ENCODE peak calls at places on chromosomes 4 and X, in seven cellular contexts. S is GM06990; M is fibroblast of pulmonary artery; Y is AG09309; H is astrocyte of the cerebellum; E is CD8-positive, alpha-beta T cell; R is vagina. I is an unnamed sample.

GRCh38 chr4:76306882-76307669 is 543 bp downstream of the STBD1 start:
- DNase-seq in R (no peak), H (no peak), S (no peak), E (no peak), Y (peak; percentile 8), M (peak; percentile 50), I (no peak)

GRCh38 chr4:38366451-38366850 is 297.5 kb upstream of the KLF3 start:
- DNase-seq in S (no peak), M (peak; percentile 49), H (peak; percentile 22), Y (no peak), E (no peak), R (no peak), I (no peak)

GRCh38 chrX:134377537-134377936 is 82.4 kb upstream of the HPRT1 start:
- DNase-seq in Y (no peak), S (no peak), E (peak; percentile 0), R (no peak), H (peak; percentile 18), M (peak; percentile 67), I (no peak)

GRCh38 chr4:2259541-2260267 is 2.2 kb downstream of the MXD4 start:
- DNase-seq in S (no peak), E (no peak), R (no peak), M (no peak), Y (no peak), H (no peak), I (no peak)

GRCh38 chrX:320126-320783 is 1.7 kb upstream of the GTPBP6 start:
- DNase-seq in H (no peak), Y (no peak), S (no peak), E (no peak), M (no peak), R (no peak), I (no peak)

GRCh38 chrX:134520860-134521390 is 61.0 kb downstream of the HPRT1 start:
- DNase-seq in S (no peak), Y (peak; percentile 40), H (peak; percentile 57), E (no peak), M (peak; percentile 80), R (no peak), I (peak; percentile 42)

GRCh38 chr4:139593091-139593564 is 37.1 kb upstream of the SETD7 start:
- DNase-seq in Y (no peak), H (no peak), R (no peak), E (no peak), S (no peak), M (peak; percentile 73), I (no peak)

GRCh38 chr4:129747756-129748155 is 651.8 kb downstream of the C4orf33 start:
- DNase-seq in M (no peak), H (no peak), Y (no peak), E (no peak), S (no peak), R (no peak), I (no peak)

GRCh38 chr4:27828843-27829242 is 968.2 kb downstream of the STIM2 start:
- DNase-seq in E (no peak), M (no peak), R (no peak), S (no peak), H (no peak), Y (no peak), I (no peak)

GRCh38 chr4:126701756-126702155 is 931.0 kb upstream of the INTU start:
- DNase-seq in M (peak; percentile 23), E (no peak), H (peak; percentile 36), R (no peak), Y (peak; percentile 33), S (no peak), I (no peak)

GRCh38 chr4:236028-236427 is 69.2 kb downstream of the ZNF732 start:
- DNase-seq in H (no peak), S (no peak), Y (no peak), M (no peak), R (no peak), E (no peak), I (no peak)

GRCh38 chrX:12497832-12498591 is 293.2 kb upstream of the PRPS2 start:
- DNase-seq in Y (no peak), S (no peak), R (no peak), H (no peak), M (no peak), E (no peak), I (no peak)

GRCh38 chr4:85772470-85772869 is 297.5 kb downstream of the ARHGAP24 start:
- DNase-seq in H (no peak), S (no peak), R (no peak), E (no peak), M (no peak), Y (no peak), I (no peak)

GRCh38 chr4:23967281-23967680 is 77.4 kb upstream of the PPARGC1A start:
- DNase-seq in S (no peak), R (no peak), Y (no peak), H (no peak), E (no peak), M (no peak), I (no peak)

GRCh38 chrX:130170752-130171445 is 863 bp upstream of the RAB33A start:
- DNase-seq in Y (no peak), M (no peak), S (peak; percentile 73), E (peak; percentile 31), H (no peak), R (no peak), I (no peak)

GRCh38 chrX:48937065-48937907 is 18.5 kb upstream of the PIM2 start:
- DNase-seq in H (peak; percentile 65), Y (no peak), R (no peak), E (peak; percentile 79), S (peak; percentile 86), M (peak; percentile 14), I (no peak)

GRCh38 chrX:10990418-10990817 is 120.7 kb upstream of the HCCS start:
- DNase-seq in H (no peak), R (no peak), E (no peak), M (no peak), Y (no peak), S (no peak), I (no peak)

GRCh38 chrX:111375747-111376146 is 36.2 kb downstream of the DCX start:
- DNase-seq in M (peak; percentile 3), S (no peak), H (peak; percentile 6), R (no peak), E (no peak), Y (no peak), I (no peak)

GRCh38 chr4:16205298-16206164 is 20.7 kb downstream of the TAPT1 start:
- DNase-seq in H (no peak), Y (no peak), E (no peak), S (peak; percentile 18), M (no peak), R (no peak), I (no peak)

GRCh38 chr4:168551945-168552695 is 55.3 kb downstream of the PALLD start:
- DNase-seq in Y (no peak), E (no peak), S (no peak), M (no peak), H (no peak), R (no peak), I (no peak)

GRCh38 chr4:48254381-48255072 is 15.1 kb downstream of the TEC start:
- DNase-seq in H (peak; percentile 99), E (no peak), R (no peak), S (no peak), M (peak; percentile 79), Y (peak; percentile 35), I (no peak)

GRCh38 chr4:158299459-158300007 is 89.2 kb downstream of the TMEM144 start:
- DNase-seq in R (no peak), S (no peak), E (no peak), Y (no peak), H (no peak), M (no peak), I (no peak)

GRCh38 chr4:183204793-183205192 is 105.7 kb downstream of the WWC2 start:
- DNase-seq in R (no peak), E (no peak), H (no peak), Y (no peak), M (no peak), S (no peak), I (no peak)

GRCh38 chr4:142615324-142615665 is 230.8 kb downstream of the INPP4B start:
- DNase-seq in H (no peak), R (no peak), E (no peak), Y (peak; percentile 67), M (peak; percentile 50), S (no peak), I (peak; percentile 37)

GRCh38 chrX:44042731-44043130 is 69.5 kb upstream of the NDP start:
- DNase-seq in H (no peak), S (no peak), M (peak; percentile 42), Y (no peak), R (no peak), E (no peak), I (no peak)

GRCh38 chr4:99879458-99879857 is 14.8 kb downstream of the LAMTOR3 start:
- DNase-seq in H (no peak), M (peak; percentile 34), R (no peak), Y (no peak), E (no peak), S (no peak), I (no peak)

GRCh38 chr4:89357346-89357745 is 49.7 kb upstream of the GPRIN3 start:
- DNase-seq in M (no peak), H (no peak), R (no peak), S (no peak), Y (no peak), E (no peak), I (no peak)

DNA sequence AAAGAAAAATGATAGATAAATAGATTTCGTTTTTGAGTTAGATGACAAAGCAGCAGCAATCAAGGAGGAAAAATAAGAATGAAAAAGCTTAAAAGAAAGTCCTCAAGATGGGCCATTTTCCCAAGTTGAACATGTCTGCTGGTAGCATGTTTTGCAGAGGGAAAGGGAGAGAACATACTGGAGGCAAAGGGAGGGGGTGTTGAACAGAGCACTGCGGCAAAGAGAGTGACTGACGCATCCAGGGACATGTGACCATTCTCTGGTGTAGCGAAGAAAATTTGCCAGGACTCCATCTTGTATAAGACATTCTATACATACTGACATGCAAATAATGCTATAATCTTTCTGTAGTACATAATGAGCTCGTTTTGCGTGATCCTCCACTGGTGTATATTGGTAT is 1.2 kb downstream of the LINC00632 start:
- DNase-seq in M (peak; percentile 15), R (no peak), Y (no peak), E (no peak), H (no peak), S (no peak), I (no peak)
- H3K4me3 ChIP-seq in M (no peak overlapping the region), R (no peak overlapping the region), Y (no peak overlapping the region), E (no peak overlapping the region), H (peak overlapping the region; percentile 0), S (no peak overlapping the region), I (no peak overlapping the region)

GRCh38 chrX:39242187-39242586 is 440.9 kb downstream of the MID1IP1 start:
- DNase-seq in H (peak; percentile 3), M (peak; percentile 10), Y (no peak), R (no peak), E (no peak), S (no peak), I (no peak)
- TF ChIP-seq CTCF in H (peak; percentile 49), M (peak; percentile 31), Y (peak; percentile 22), R (no peak), E (no peak), S (peak; percentile 67), I (peak; percentile 31)

DNA sequence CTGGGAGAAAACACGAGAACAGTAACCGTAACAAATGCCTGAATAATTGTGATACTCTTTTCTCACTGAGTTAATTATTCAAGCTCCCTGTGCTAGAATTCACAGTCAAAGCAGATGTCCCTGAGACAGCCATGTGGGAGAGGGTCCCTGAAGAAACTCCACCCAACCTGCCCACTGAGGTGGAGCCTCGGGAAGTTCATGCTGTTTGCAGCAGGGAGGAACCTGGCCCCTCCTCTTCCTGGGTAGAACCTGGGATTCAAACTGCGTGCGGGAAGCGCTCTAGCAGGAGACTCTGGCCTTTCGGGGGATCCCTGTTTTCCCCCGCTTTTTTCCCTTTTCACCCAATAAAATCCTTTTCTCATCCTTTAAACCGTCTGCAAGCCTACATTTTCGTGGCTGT is 20.2 kb upstream of the RHOH start:
- DNase-seq in H (no peak), Y (no peak), M (no peak), S (no peak), R (no peak), E (no peak), I (no peak)
- H3K4me3 ChIP-seq in H (no peak overlapping the region), Y (no peak overlapping the region), M (peak overlapping the region; percentile 36), S (no peak overlapping the region), R (no peak overlapping the region), E (no peak overlapping the region), I (no peak overlapping the region)

GRCh38 chrX:152913354-152913753 is 15.5 kb downstream of the ZNF185 start:
- DNase-seq in M (no peak), S (no peak), H (no peak), E (no peak), Y (no peak), R (no peak), I (no peak)
- TF ChIP-seq CTCF in M (no peak), S (peak; percentile 20), H (no peak), E (no peak), Y (no peak), R (no peak), I (no peak)

I was measured in HFF-Myc.